ENCODE peak calls at places on chromosomes 1 and 21, in six cellular contexts. T is PC-9, W is fibroblast of pulmonary artery, V is AG10803, M is kidney epithelial cell, E is fibroblast of mammary gland. L is an unnamed sample.

GRCh38 chr21:27584266-27584665 is 617.4 kb upstream of the ADAMTS5 start:
- DNase-seq in T (no peak), W (no peak), V (no peak), M (no peak), E (no peak), L (no peak)

GRCh38 chr1:115458426-115459114 is 120.5 kb upstream of the NGF start:
- DNase-seq in T (peak), W (no peak), V (no peak), M (no peak), E (no peak), L (no peak)

GRCh38 chr1:24202987-24203386 is 15.9 kb upstream of the IFNLR1 start:
- DNase-seq in T (no peak), W (no peak), V (no peak), M (no peak), E (no peak), L (no peak)

GRCh38 chr1:186948542-186948941 is 119.8 kb downstream of the PLA2G4A start:
- DNase-seq in T (no peak), W (peak), V (no peak), M (no peak), E (no peak), L (no peak)

GRCh38 chr21:16264314-16264713 is 534.5 kb downstream of the USP25 start:
- DNase-seq in T (no peak), W (peak), V (no peak), M (no peak), E (peak), L (no peak)

GRCh38 chr1:100187912-100188311 is 9.9 kb upstream of the LRRC39 start:
- DNase-seq in T (no peak), W (peak), V (peak), M (peak), E (peak), L (peak)

GRCh38 chr1:167629681-167630567 is at the start of gene RCSD1:
- DNase-seq in T (no peak), W (peak), V (no peak), M (no peak), E (no peak), L (no peak)

GRCh38 chr1:235366286-235366685 is 941 bp upstream of the TBCE start:
- DNase-seq in T (no peak), W (no peak), V (no peak), M (no peak), E (no peak), L (no peak)

GRCh38 chr1:6426321-6426971 is 1.9 kb downstream of the ESPN start:
- DNase-seq in T (no peak), W (no peak), V (no peak), M (no peak), E (no peak), L (no peak)

GRCh38 chr1:46302091-46303037 is 1.1 kb downstream of the LRRC41 start:
- DNase-seq in T (peak), W (peak), V (peak), M (no peak), E (no peak), L (no peak)

GRCh38 chr1:93705897-93706500 is 24.4 kb upstream of the BCAR3 start:
- DNase-seq in T (peak), W (no peak), V (no peak), M (no peak), E (peak), L (no peak)

GRCh38 chr1:206420471-206420870 is 49.8 kb upstream of the IKBKE start:
- DNase-seq in T (no peak), W (no peak), V (peak), M (no peak), E (no peak), L (no peak)

GRCh38 chr1:82273816-82274215 is 473.1 kb downstream of the ADGRL2 start:
- DNase-seq in T (no peak), W (peak), V (no peak), M (no peak), E (peak), L (no peak)

GRCh38 chr21:42149656-42150457 is 69.1 kb upstream of the ABCG1 start:
- DNase-seq in T (no peak), W (no peak), V (no peak), M (no peak), E (no peak), L (no peak)

GRCh38 chr21:16302851-16303282 is 573.1 kb downstream of the USP25 start:
- DNase-seq in T (no peak), W (peak), V (peak), M (no peak), E (peak), L (no peak)

GRCh38 chr1:168164771-168165170 is 14.0 kb upstream of the TIPRL start:
- DNase-seq in T (no peak), W (no peak), V (no peak), M (no peak), E (peak), L (no peak)

GRCh38 chr1:219517031-219517430 is 95.9 kb downstream of the ZC3H11B start:
- DNase-seq in T (no peak), W (no peak), V (no peak), M (no peak), E (no peak), L (no peak)

GRCh38 chr1:54302951-54303843 is 103.0 kb downstream of the SSBP3 start:
- DNase-seq in T (no peak), W (no peak), V (no peak), M (no peak), E (no peak), L (no peak)

GRCh38 chr21:41217656-41218380 is 49.9 kb downstream of the BACE2 start:
- DNase-seq in T (no peak), W (peak), V (no peak), M (no peak), E (peak), L (no peak)

GRCh38 chr1:38889589-38889988 is 8.2 kb upstream of the GJA9 start:
- DNase-seq in T (no peak), W (no peak), V (no peak), M (no peak), E (no peak), L (no peak)

GRCh38 chr1:220962031-220962751 is 82.9 kb downstream of the HLX start:
- DNase-seq in T (peak), W (peak), V (peak), M (peak), E (peak), L (no peak)

GRCh38 chr1:199959033-199959774 is 68.3 kb upstream of the NR5A2 start:
- DNase-seq in T (no peak), W (no peak), V (no peak), M (no peak), E (no peak), L (no peak)

GRCh38 chr1:199959775-199960110 is 67.8 kb upstream of the NR5A2 start:
- DNase-seq in T (no peak), W (no peak), V (no peak), M (no peak), E (no peak), L (no peak)

GRCh38 chr1:199955235-199955634 is 72.3 kb upstream of the NR5A2 start:
- DNase-seq in T (no peak), W (no peak), V (no peak), M (no peak), E (no peak), L (no peak)

GRCh38 chr1:199956005-199956404 is 71.5 kb upstream of the NR5A2 start:
- DNase-seq in T (no peak), W (no peak), V (no peak), M (no peak), E (no peak), L (no peak)

GRCh38 chr1:199954701-199955100 is 72.8 kb upstream of the NR5A2 start:
- DNase-seq in T (no peak), W (no peak), V (no peak), M (no peak), E (no peak), L (no peak)
- TF ChIP-seq CTCF in T (no peak), W (peak), V (peak), M (peak), E (no peak), L (peak)

DNA sequence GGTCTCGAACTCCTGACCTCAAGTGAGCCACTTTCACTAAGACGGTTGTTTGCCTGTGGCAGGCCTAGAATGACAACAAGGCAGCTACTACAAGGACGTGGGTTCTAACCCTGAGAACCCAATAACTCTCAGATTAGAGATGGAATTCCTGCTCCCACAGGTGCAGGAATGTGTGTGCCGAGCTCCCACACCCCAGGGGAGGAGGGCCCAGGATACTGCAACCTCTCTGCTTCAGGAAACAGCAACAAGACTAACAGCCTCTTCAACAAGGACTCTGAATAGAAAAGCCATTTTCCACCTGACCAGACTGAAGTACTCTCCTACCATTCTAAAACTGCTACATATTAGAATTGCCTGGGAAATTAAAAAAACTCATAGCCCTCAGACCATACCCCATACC is 4.9 kb downstream of the LSM10 start:
- DNase-seq in T (no peak), W (no peak), V (no peak), M (no peak), E (no peak), L (no peak)
- H3K4me3 ChIP-seq in T (no peak), W (no peak), V (no peak), M (no peak), E (no peak), L (no peak)

GRCh38 chr1:119371800-119372199 is 3.2 kb downstream of the HAO2 start:
- DNase-seq in T (no peak), W (no peak), V (no peak), M (no peak), E (no peak), L (no peak)

GRCh38 chr1:119373465-119373864 is 4.9 kb downstream of the HAO2 start:
- DNase-seq in T (peak), W (peak), V (no peak), M (no peak), E (peak), L (no peak)

GRCh38 chr1:119370748-119371147 is 2.2 kb downstream of the HAO2 start:
- DNase-seq in T (no peak), W (no peak), V (no peak), M (no peak), E (no peak), L (no peak)

GRCh38 chr1:119374208-119374877 is 5.8 kb downstream of the HAO2 start:
- DNase-seq in T (peak), W (peak), V (no peak), M (no peak), E (no peak), L (peak)

GRCh38 chr1:119372493-119373086 is 4.0 kb downstream of the HAO2 start:
- DNase-seq in T (peak), W (peak), V (peak), M (no peak), E (peak), L (peak)
- TF ChIP-seq CTCF in T (peak), W (no peak), V (peak), M (no peak), E (no peak), L (peak)

GRCh38 chr1:84299536-84300260 is 1.8 kb upstream of the SAMD13 start:
- DNase-seq in T (no peak), W (peak), V (no peak), M (no peak), E (no peak), L (no peak)

GRCh38 chr1:84301759-84302380 is 362 bp downstream of the SAMD13 start:
- DNase-seq in T (no peak), W (no peak), V (no peak), M (no peak), E (no peak), L (no peak)

GRCh38 chr1:84300991-84301758 is at the start of gene SAMD13:
- DNase-seq in T (no peak), W (peak), V (peak), M (peak), E (peak), L (peak)

GRCh38 chr1:84300501-84300900 is 1.0 kb upstream of the SAMD13 start:
- DNase-seq in T (no peak), W (no peak), V (no peak), M (no peak), E (no peak), L (no peak)

GRCh38 chr1:84303154-84303830 is 1.8 kb downstream of the SAMD13 start:
- DNase-seq in T (no peak), W (peak), V (no peak), M (no peak), E (no peak), L (no peak)
- H3K4me3 ChIP-seq in T (no peak), W (peak), V (peak), M (peak), E (peak), L (peak)

GRCh38 chr1:178036090-178036489 is 57.8 kb upstream of the RASAL2 start:
- DNase-seq in T (no peak), W (no peak), V (no peak), M (no peak), E (no peak), L (no peak)

GRCh38 chr1:178038372-178038771 is 55.5 kb upstream of the RASAL2 start:
- DNase-seq in T (no peak), W (no peak), V (no peak), M (no peak), E (no peak), L (no peak)

GRCh38 chr1:178039826-178040380 is 54.0 kb upstream of the RASAL2 start:
- DNase-seq in T (no peak), W (no peak), V (no peak), M (no peak), E (no peak), L (no peak)

GRCh38 chr1:178034676-178035075 is 59.2 kb upstream of the RASAL2 start:
- DNase-seq in T (no peak), W (no peak), V (no peak), M (no peak), E (no peak), L (no peak)

GRCh38 chr1:178037510-178038253 is 56.2 kb upstream of the RASAL2 start:
- DNase-seq in T (peak), W (peak), V (peak), M (no peak), E (peak), L (no peak)
- TF ChIP-seq CTCF in T (peak), W (peak), V (peak), M (peak), E (peak), L (no peak)

DNA sequence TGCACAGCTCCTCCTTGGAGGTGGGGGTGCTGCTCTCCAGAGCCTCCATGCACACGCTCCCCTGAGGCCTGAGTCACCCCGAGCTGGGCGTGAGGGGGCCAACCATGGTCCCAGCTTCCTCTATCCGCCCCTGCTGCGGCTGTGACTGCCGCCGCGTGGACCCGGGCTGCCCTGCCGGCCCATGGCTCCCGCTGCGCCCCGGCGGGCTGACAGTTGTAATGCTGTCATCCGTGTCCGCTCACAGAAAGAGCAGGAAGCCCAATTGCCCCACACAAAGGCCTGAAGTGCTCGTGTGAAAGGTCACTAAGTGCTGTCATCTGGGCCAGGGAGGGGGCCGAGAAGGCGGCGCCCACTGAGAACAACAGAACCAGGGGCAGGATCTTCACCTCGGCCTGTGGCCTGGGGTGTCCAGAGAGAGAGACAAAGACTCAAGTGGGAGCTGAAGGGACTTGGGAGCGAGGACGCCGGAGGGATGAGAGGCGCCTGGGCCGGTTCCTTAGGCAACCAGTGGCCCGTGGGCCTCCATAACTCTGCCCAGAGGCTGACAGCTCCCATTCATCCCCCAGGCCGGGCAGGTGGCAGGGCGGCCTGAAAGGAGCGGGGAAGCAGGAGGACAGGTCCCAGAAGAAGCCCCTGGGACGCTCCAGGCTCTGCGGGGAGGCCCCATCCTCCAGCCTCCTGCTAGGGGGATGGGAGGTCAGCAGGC is 31.5 kb downstream of the OLIG1 start:
- DNase-seq in T (no peak), W (no peak), V (no peak), M (no peak), E (no peak), L (no peak)
- H3K4me3 ChIP-seq in T (no peak), W (no peak), V (no peak), M (no peak), E (no peak), L (no peak)

GRCh38 chr1:91746728-91747338 is 139.1 kb downstream of the TGFBR3 start:
- DNase-seq in T (no peak), W (no peak), V (no peak), M (no peak), E (no peak), L (no peak)

GRCh38 chr1:91742848-91743292 is 143.1 kb downstream of the TGFBR3 start:
- DNase-seq in T (no peak), W (peak), V (peak), M (no peak), E (peak), L (peak)

GRCh38 chr1:91747666-91748065 is 138.3 kb downstream of the TGFBR3 start:
- DNase-seq in T (no peak), W (no peak), V (no peak), M (no peak), E (no peak), L (no peak)

GRCh38 chr1:91745649-91746383 is 140.1 kb downstream of the TGFBR3 start:
- DNase-seq in T (no peak), W (no peak), V (no peak), M (no peak), E (peak), L (no peak)

GRCh38 chr1:91744973-91745648 is 140.8 kb downstream of the TGFBR3 start:
- DNase-seq in T (no peak), W (peak), V (peak), M (no peak), E (peak), L (peak)
- TF ChIP-seq CTCF in T (no peak), W (peak), V (no peak), M (no peak), E (no peak), L (peak)

L was measured in LNCaP clone FGC.